ENCODE peak calls at places on chromosomes 6 and 20, in four cellular contexts. S is K562, H is HepG2, G is HCT116. E is an unnamed sample.
A peak's percentile ranks its signal among the peaks of the same experiment; 100 is the strongest.

GRCh38 chr6:150456902-150457643 is 88.3 kb downstream of the IYD start:
- DNase-seq in S (no peak), H (no peak), G (no peak), E (no peak)

GRCh38 chr6:81999270-81999669 is 246.8 kb upstream of the TENT5A start:
- DNase-seq in S (no peak), H (peak; percentile 50), G (no peak), E (no peak)

GRCh38 chr6:2952557-2953095 is 18.7 kb downstream of the SERPINB6 start:
- DNase-seq in S (peak; percentile 80), H (peak; percentile 72), G (peak; percentile 91), E (peak; percentile 61)

GRCh38 chr20:38697306-38697705 is 27.0 kb upstream of the SLC32A1 start:
- DNase-seq in S (no peak), H (no peak), G (no peak), E (no peak)

GRCh38 chr20:34570859-34571306 is 12.4 kb downstream of the MAP1LC3A start:
- DNase-seq in S (peak; percentile 73), H (no peak), G (no peak), E (no peak)

GRCh38 chr20:57787969-57788781 is 78.4 kb upstream of the PMEPA1 start:
- DNase-seq in S (no peak), H (no peak), G (no peak), E (no peak)

GRCh38 chr6:4727671-4728435 is 48.4 kb upstream of the CDYL start:
- DNase-seq in S (peak; percentile 89), H (peak; percentile 69), G (no peak), E (no peak)

GRCh38 chr6:118784641-118785164 is 109.2 kb upstream of the ASF1A start:
- DNase-seq in S (no peak), H (peak; percentile 36), G (no peak), E (no peak)

GRCh38 chr6:43303751-43304331 is 4.8 kb downstream of the CRIP3 start:
- DNase-seq in S (no peak), H (no peak), G (no peak), E (no peak)

GRCh38 chr6:152338335-152339125 is 298.6 kb downstream of the SYNE1 start:
- DNase-seq in S (peak; percentile 46), H (peak; percentile 23), G (no peak), E (peak; percentile 45)

GRCh38 chr6:10695086-10695657 is 400 bp downstream of the PAK1IP1 start:
- DNase-seq in S (peak; percentile 40), H (no peak), G (no peak), E (peak; percentile 12)

GRCh38 chr6:1832844-1833787 is 223.4 kb downstream of the FOXC1 start:
- DNase-seq in S (no peak), H (peak; percentile 52), G (no peak), E (no peak)

GRCh38 chr6:90315354-90315960 is 18.8 kb upstream of the BACH2 start:
- DNase-seq in S (no peak), H (no peak), G (no peak), E (no peak)

GRCh38 chr20:22763257-22763906 is 179.0 kb upstream of the FOXA2 start:
- DNase-seq in S (no peak), H (no peak), G (peak; percentile 13), E (no peak)

GRCh38 chr6:168369776-168370175 is 50.2 kb upstream of the DACT2 start:
- DNase-seq in S (no peak), H (no peak), G (no peak), E (no peak)

GRCh38 chr6:79630883-79631799 is at the start of gene SH3BGRL2:
- DNase-seq in S (peak; percentile 88), H (peak; percentile 89), G (peak; percentile 46), E (no peak)

GRCh38 chr6:43789447-43789846 is 19.4 kb downstream of the VEGFA start:
- DNase-seq in S (no peak), H (no peak), G (no peak), E (no peak)

GRCh38 chr6:126228001-126228791 is 111.7 kb upstream of the CENPW start:
- DNase-seq in S (peak; percentile 12), H (no peak), G (no peak), E (no peak)

GRCh38 chr6:126235363-126235762 is 104.6 kb upstream of the CENPW start:
- DNase-seq in S (no peak), H (no peak), G (no peak), E (no peak)

DNA sequence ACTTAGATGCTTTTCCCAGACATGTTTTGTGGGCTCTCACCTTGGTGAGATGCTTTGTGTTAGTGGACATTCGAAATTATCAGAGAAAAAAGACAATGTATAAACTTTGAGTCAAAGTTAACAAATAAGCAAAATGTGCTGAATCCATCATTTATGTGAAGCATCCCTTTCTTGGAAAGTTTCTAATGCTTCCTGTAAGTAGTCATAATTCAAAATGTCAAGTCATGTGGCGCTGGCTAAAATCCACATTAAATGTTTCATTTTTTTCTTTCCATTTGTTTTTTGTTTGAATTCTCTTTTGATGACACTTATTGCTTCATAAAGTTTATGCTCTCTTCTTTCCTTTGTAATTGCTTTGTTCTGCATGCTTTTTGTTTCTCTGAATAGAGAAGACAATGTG is 107.2 kb upstream of the CENPW start:
- DNase-seq in S (no peak), H (no peak), G (no peak), E (no peak)
- TF ChIP-seq POLR2AphosphoS5 in S (no peak), H (no peak), G (no peak), E (no peak)

DNA sequence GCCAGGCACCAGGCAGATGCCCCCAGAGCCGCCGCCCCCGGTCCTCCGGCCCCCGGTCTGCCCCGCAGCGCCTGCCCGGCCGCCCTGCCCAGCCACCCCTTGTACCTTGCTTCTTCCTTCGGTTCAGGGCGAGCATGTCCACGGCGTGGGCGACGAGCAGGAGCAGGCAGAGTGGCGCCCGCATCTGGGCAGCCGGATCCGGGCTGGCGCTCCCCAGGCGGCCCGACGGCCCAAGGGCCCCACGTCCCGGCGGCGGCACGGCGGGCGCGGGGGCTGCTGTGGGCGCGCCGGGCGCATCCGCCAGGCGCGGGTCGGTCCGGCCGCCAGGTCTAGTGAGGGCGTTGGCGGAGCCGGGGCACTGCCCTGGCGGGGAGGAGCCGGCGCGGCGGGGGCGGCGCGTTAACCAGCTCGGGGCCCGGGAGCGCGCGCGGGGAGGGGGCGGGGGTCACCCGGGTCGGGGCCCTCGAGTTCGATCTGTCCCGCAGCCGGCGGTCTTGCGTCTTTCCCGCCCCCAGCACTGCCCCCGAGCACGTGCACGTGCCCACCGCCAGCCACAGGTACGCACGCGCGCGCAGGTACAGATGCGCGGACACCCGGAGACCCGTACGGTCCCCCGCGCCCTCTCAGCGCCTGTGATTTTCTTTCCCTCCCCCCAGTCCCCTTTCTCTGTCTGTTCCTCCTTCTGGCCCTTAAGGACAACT is at the start of gene RSPO4:
- DNase-seq in S (no peak), H (no peak), G (no peak), E (no peak)
- TF ChIP-seq TCF7L2 in S (no peak), H (no peak), G (no peak), E (no peak)

GRCh38 chr6:31958412-31958740 is 395 bp downstream of the NELFE start:
- DNase-seq in S (no peak), H (no peak), G (no peak), E (no peak)
- TF ChIP-seq POLR2AphosphoS5 in S (no peak), H (no peak), G (no peak), E (no peak)

GRCh38 chr6:137046871-137047412 is 2.2 kb upstream of the IL20RA start:
- DNase-seq in S (no peak), H (no peak), G (no peak), E (no peak)

GRCh38 chr6:137040393-137040792 is 4.4 kb downstream of the IL20RA start:
- DNase-seq in S (no peak), H (no peak), G (no peak), E (no peak)

GRCh38 chr6:137043710-137044365 is 927 bp downstream of the IL20RA start:
- DNase-seq in S (no peak), H (no peak), G (no peak), E (peak; percentile 4)

GRCh38 chr6:137045221-137045789 is 540 bp upstream of the IL20RA start:
- DNase-seq in S (no peak), H (no peak), G (no peak), E (no peak)

GRCh38 chr6:137044366-137045220 is at the start of gene IL20RA:
- DNase-seq in S (no peak), H (no peak), G (no peak), E (no peak)
- TF ChIP-seq TCF7L2 in S (no peak), H (no peak), G (no peak), E (no peak)

GRCh38 chr6:36610041-36610440 is 15.9 kb downstream of the SRSF3 start:
- DNase-seq in S (no peak), H (no peak), G (no peak), E (no peak)

GRCh38 chr6:36609582-36609981 is 15.4 kb downstream of the SRSF3 start:
- DNase-seq in S (no peak), H (no peak), G (no peak), E (no peak)

GRCh38 chr6:36610576-36611336 is 16.6 kb downstream of the SRSF3 start:
- DNase-seq in S (no peak), H (no peak), G (no peak), E (no peak)

GRCh38 chr6:36607782-36608386 is 13.7 kb downstream of the SRSF3 start:
- DNase-seq in S (no peak), H (no peak), G (no peak), E (no peak)

DNA sequence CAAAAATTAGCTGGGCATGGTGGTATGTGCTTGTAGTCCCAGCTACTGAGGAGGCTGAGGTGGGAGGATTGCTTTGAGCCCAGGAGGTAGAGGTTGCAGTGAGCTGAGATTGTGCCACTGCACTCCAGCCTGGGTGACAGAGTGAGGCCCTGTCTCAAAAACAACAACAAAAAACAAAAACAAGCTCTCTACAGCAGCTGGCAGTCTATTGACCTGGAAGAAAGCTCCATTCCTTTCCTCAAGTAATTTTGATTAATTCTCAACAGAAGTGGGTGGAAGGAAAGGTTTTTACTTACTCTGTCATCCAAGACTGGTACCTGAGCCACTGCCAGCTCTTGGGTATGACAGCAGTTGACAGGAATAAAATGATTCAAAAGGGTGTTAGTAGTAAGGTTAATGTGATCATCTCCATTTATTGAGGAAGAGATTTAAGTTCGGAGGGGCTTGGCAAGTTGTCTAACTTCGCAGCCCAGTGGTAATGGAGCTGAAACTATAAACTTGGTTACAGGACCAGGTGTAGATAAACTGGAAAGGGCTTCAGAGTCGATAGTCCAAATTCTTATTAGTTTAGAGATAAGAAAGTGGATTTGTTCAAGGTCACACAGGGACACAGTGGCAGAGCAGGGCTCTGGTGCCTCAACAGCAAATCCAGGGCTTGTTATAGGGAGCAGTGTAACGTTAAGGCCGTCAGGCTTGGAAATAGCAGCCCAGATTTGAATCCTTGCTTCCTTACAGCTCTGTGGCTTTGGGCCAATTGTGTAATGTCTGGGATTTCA is 14.8 kb downstream of the SRSF3 start:
- DNase-seq in S (no peak), H (peak; percentile 87), G (no peak), E (no peak)
- TF ChIP-seq POLR2AphosphoS5 in S (no peak), H (no peak), G (peak; percentile 17), E (peak; percentile 61)

GRCh38 chr20:62752181-62752670 is 43.6 kb downstream of the NTSR1 start:
- DNase-seq in S (no peak), H (no peak), G (no peak), E (no peak)

GRCh38 chr20:62752671-62753501 is 43.4 kb upstream of the MRGBP start:
- DNase-seq in S (no peak), H (peak; percentile 25), G (no peak), E (no peak)

GRCh38 chr20:62753626-62754025 is 42.6 kb upstream of the MRGBP start:
- DNase-seq in S (no peak), H (no peak), G (no peak), E (no peak)

GRCh38 chr20:62749851-62750445 is 41.3 kb downstream of the NTSR1 start:
- DNase-seq in S (no peak), H (no peak), G (no peak), E (no peak)

GRCh38 chr20:62751551-62752150 is 43.0 kb downstream of the NTSR1 start:
- DNase-seq in S (no peak), H (no peak), G (no peak), E (no peak)
- TF ChIP-seq TCF7L2 in S (no peak), H (no peak), G (no peak), E (no peak)

E was measured in Panc1.